ENCODE peak calls at places on chromosomes 5 and 9, in eight cellular contexts. E, F, P, N, G, C, I and M are unnamed samples.

GRCh38 chr5:127746756-127747155 is 43.6 kb downstream of the CCDC192 start:
- DNase-seq in E (no peak), F (no peak), P (no peak), N (no peak), G (no peak), C (peak), I (peak), M (peak)

GRCh38 chr5:8840237-8840636 is 705.6 kb downstream of the SEMA5A start:
- DNase-seq in E (no peak), F (peak), P (no peak), N (peak), G (no peak), C (no peak), I (no peak), M (no peak)

GRCh38 chr9:83655433-83655832 is 32.5 kb downstream of the IDNK start:
- DNase-seq in E (no peak), F (no peak), P (no peak), N (no peak), G (no peak), C (no peak), I (no peak), M (no peak)

GRCh38 chr5:159156839-159157238 is 52.5 kb downstream of the RNF145 start:
- DNase-seq in E (no peak), F (no peak), P (no peak), N (peak), G (no peak), C (peak), I (peak), M (peak)

GRCh38 chr9:68844623-68845612 is 139.9 kb downstream of the PIP5K1B start:
- DNase-seq in E (no peak), F (no peak), P (no peak), N (peak), G (no peak), C (peak), I (peak), M (peak)

GRCh38 chr9:37364751-37365360 is 57.6 kb upstream of the GRHPR start:
- DNase-seq in E (no peak), F (no peak), P (no peak), N (peak), G (no peak), C (no peak), I (no peak), M (no peak)

GRCh38 chr5:143641549-143641955 is 170.4 kb upstream of the HMHB1 start:
- DNase-seq in E (no peak), F (no peak), P (no peak), N (no peak), G (peak), C (peak), I (peak), M (peak)

GRCh38 chr5:172487671-172488070 is 33.3 kb upstream of the SH3PXD2B start:
- DNase-seq in E (no peak), F (no peak), P (no peak), N (no peak), G (no peak), C (no peak), I (no peak), M (no peak)

GRCh38 chr9:99172129-99173091 is 49.3 kb downstream of the ALG2 start:
- DNase-seq in E (no peak), F (no peak), P (no peak), N (peak), G (no peak), C (no peak), I (no peak), M (no peak)

GRCh38 chr9:85554349-85554748 is 187.4 kb downstream of the AGTPBP1 start:
- DNase-seq in E (no peak), F (no peak), P (no peak), N (no peak), G (no peak), C (no peak), I (no peak), M (no peak)

GRCh38 chr5:108345541-108346171 is 36.2 kb downstream of the FBXL17 start:
- DNase-seq in E (peak), F (no peak), P (no peak), N (no peak), G (no peak), C (peak), I (peak), M (peak)

GRCh38 chr9:81266674-81267073 is 422.7 kb downstream of the TLE1 start:
- DNase-seq in E (no peak), F (no peak), P (no peak), N (no peak), G (no peak), C (peak), I (peak), M (peak)

GRCh38 chr9:76257224-76257794 is 136.9 kb downstream of the RFK start:
- DNase-seq in E (no peak), F (peak), P (no peak), N (no peak), G (no peak), C (no peak), I (no peak), M (no peak)
- H3K4me3 ChIP-seq in E (no peak), F (no peak), P (no peak), N (no peak), G (no peak), C (no peak), I (no peak), M (no peak)

DNA sequence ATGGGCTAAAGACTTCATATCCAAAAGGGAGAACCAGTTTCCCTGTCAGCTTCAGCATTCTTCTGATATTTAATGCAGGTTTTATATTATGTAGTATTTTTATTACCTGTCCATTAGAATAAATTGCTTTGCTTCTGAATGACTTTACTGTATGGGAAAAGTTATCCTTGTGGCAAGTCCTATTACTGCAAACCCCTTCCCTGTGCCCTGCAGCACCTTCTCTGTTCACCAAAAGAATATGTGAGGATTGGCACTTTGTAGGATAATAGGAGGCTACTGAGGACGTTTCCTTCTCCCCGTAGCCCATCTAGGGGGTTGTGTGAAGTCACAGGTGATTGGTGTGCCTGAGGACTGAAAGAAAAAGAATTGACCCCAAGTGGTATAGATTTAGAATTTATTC is 296.1 kb downstream of the KDM4C start:
- DNase-seq in E (no peak), F (no peak), P (no peak), N (no peak), G (no peak), C (no peak), I (no peak), M (no peak)
- TF ChIP-seq CTCF in E (no peak), F (no peak), P (no peak), N (peak), G (no peak), C (no peak), I (no peak), M (no peak)

GRCh38 chr9:128636024-128636390 is 20.6 kb downstream of the DYNC2I2 start:
- DNase-seq in E (no peak), F (peak), P (peak), N (peak), G (no peak), C (peak), I (no peak), M (no peak)
- H3K4me3 ChIP-seq in E (no peak), F (no peak), P (peak), N (no peak), G (no peak), C (no peak), I (no peak), M (no peak)

DNA sequence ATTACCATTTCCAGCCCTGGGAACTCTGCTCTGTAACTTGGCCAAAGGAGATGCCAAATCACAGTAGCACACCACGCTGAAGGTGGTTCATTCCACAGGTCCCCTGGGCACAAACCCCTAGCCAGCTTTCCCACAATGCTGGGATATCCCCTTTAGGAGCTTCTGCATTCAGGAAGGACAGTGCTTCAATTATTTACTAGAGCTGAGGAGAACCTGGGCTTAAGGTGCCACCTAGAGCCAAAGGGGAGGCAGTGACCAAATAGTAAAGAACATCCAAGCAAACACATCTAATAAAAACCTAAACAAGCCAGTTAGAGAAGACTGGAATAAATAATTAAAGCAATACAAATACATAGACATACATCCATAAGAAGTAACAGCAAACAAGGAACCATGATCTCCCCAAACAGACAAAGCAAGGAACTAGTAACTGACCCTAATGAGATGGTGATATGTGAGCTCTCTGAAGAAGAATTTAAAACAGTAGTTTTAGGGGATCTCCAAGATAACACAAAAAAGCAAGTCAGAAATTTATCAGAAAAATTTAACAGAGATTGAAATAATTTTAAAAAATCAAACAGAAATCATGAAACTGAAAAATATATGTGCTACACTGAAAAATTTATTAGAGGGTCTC is 14.6 kb downstream of the KIF4B start:
- DNase-seq in E (no peak), F (no peak), P (no peak), N (peak), G (no peak), C (no peak), I (no peak), M (peak)
- TF ChIP-seq CTCF in E (no peak), F (no peak), P (peak), N (peak), G (no peak), C (peak), I (no peak), M (peak)

GRCh38 chr5:135534609-135535419 is 950 bp downstream of the NEUROG1 start:
- DNase-seq in E (no peak), F (peak), P (no peak), N (peak), G (no peak), C (peak), I (no peak), M (no peak)

GRCh38 chr5:135537271-135537670 is 1.5 kb upstream of the NEUROG1 start:
- DNase-seq in E (no peak), F (no peak), P (no peak), N (peak), G (no peak), C (no peak), I (no peak), M (no peak)

GRCh38 chr5:135533794-135534193 is 2.0 kb downstream of the NEUROG1 start:
- DNase-seq in E (no peak), F (no peak), P (no peak), N (no peak), G (no peak), C (no peak), I (no peak), M (no peak)

GRCh38 chr5:135535820-135536801 is at the start of gene NEUROG1:
- DNase-seq in E (no peak), F (peak), P (no peak), N (peak), G (no peak), C (no peak), I (no peak), M (no peak)

DNA sequence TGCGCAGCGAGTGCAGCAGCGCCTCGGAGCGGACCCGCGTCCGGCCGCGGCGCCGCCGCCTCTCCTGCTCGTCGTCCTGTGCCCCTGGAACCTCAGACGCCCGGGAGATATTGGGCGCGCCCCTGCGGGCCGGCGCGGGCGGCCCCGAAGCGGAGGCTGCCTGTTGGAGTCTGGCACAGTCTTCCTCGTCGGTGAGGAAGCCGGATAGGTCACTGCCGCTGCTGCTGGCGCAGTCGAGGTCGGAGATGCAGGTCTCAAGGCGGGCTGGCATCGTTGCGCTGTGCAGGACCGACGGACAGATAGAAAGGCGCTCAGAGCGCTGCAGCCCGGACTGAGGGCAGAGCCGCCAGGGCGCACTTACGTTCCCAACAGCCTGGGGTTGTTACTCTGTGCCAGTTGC is 344 bp downstream of the NEUROG1 start:
- DNase-seq in E (no peak), F (peak), P (no peak), N (no peak), G (no peak), C (peak), I (no peak), M (peak)
- H3K4me3 ChIP-seq in E (no peak), F (no peak), P (no peak), N (peak), G (no peak), C (no peak), I (no peak), M (no peak)

GRCh38 chr5:71734141-71734540 is 15.1 kb downstream of the CARTPT start:
- DNase-seq in E (no peak), F (no peak), P (no peak), N (no peak), G (no peak), C (no peak), I (peak), M (peak)
- TF ChIP-seq CTCF in E (no peak), F (no peak), P (no peak), N (no peak), G (no peak), C (no peak), I (no peak), M (no peak)

GRCh38 chr9:130262771-130263170 is 2.8 kb upstream of the HMCN2 start:
- DNase-seq in E (no peak), F (no peak), P (no peak), N (peak), G (no peak), C (no peak), I (no peak), M (no peak)

GRCh38 chr9:130266236-130267098 is 907 bp downstream of the HMCN2 start:
- DNase-seq in E (no peak), F (no peak), P (peak), N (peak), G (no peak), C (no peak), I (no peak), M (no peak)

GRCh38 chr9:130263601-130264413 is 1.8 kb upstream of the HMCN2 start:
- DNase-seq in E (no peak), F (no peak), P (peak), N (peak), G (no peak), C (peak), I (no peak), M (no peak)

GRCh38 chr9:130265431-130266235 is at the start of gene HMCN2:
- DNase-seq in E (no peak), F (peak), P (peak), N (peak), G (no peak), C (peak), I (no peak), M (peak)

DNA sequence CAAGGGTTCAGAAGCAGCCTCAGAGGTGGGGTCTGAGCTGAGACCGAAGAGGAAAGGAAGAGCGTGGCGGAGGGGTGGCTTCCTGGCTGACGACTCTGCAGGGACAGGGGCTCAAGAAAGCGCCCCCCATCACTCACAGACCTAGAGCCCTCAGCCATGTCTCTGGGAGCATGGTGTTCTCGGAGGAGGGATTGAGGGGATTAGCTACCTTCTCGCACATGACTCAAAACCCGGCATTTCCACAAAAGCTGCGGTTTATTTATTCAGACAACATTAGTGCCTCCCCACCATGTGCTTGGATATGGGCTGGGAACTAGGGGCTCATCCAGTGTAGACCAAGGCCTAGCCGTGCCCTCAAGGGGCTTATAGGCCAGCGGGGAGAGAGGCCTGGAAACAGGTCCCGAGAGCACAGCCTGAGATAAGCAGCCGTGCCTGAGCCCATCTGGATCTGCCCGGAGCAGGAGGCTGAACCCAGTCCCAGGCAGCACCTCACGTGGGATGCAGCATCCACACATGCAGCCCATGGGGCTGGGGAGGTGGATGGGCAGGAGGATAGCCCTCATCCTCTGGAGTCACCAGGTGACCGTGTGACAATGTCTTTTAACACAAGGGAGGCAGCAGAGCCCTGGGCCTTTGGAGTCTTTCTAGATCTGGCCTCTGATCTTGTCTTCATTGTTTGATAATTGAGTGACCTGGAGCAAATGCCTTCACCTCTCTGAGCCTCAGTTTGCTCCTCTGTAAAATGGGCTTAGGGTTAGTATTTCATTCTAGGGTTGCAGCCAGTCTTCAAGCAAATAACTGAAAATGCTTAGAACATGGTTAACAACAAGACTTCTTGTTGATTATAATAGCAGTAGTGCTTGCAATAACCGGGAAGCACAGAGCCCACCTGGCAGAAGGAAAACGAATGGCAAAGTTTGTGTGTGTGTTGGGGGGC is 878 bp upstream of the HMCN2 start:
- DNase-seq in E (no peak), F (no peak), P (no peak), N (peak), G (no peak), C (no peak), I (no peak), M (no peak)
- H3K4me3 ChIP-seq in E (no peak), F (no peak), P (no peak), N (no peak), G (no peak), C (no peak), I (no peak), M (no peak)

GRCh38 chr5:15191012-15191411 is 309.0 kb upstream of the FBXL7 start:
- DNase-seq in E (no peak), F (no peak), P (no peak), N (no peak), G (no peak), C (peak), I (peak), M (peak)
- TF ChIP-seq CTCF in E (no peak), F (no peak), P (no peak), N (no peak), G (no peak), C (peak), I (no peak), M (peak)

GRCh38 chr5:37815913-37816312 is 23.9 kb downstream of the GDNF start:
- DNase-seq in E (no peak), F (no peak), P (no peak), N (no peak), G (no peak), C (no peak), I (no peak), M (no peak)

GRCh38 chr5:37816883-37817282 is 23.0 kb downstream of the GDNF start:
- DNase-seq in E (no peak), F (no peak), P (no peak), N (no peak), G (no peak), C (peak), I (no peak), M (no peak)

GRCh38 chr5:37812365-37812764 is 27.5 kb downstream of the GDNF start:
- DNase-seq in E (no peak), F (no peak), P (no peak), N (no peak), G (no peak), C (peak), I (no peak), M (peak)

GRCh38 chr5:37816331-37816730 is 23.5 kb downstream of the GDNF start:
- DNase-seq in E (no peak), F (no peak), P (no peak), N (no peak), G (no peak), C (no peak), I (no peak), M (no peak)

DNA sequence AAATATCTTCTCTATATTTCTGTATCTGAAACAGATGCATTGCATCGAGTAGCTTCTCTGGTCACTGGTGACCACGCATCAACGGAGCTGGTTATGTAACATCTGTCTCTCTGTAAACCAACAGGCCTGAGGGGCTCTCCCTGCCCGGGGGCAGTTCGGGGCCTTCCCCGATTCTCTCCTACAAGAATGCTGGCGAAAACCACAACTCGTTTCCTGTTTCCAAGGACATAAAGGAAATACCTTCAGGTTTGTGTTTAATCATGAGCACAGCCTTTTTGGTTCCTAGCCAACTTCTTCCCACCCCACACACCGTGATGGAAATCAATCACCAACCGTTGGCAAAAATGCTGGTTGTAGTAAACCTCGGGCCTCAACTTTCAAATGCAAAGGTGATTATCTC is 25.1 kb downstream of the GDNF start:
- DNase-seq in E (no peak), F (no peak), P (no peak), N (no peak), G (no peak), C (no peak), I (no peak), M (peak)
- H3K4me3 ChIP-seq in E (no peak), F (no peak), P (no peak), N (no peak), G (no peak), C (no peak), I (no peak), M (no peak)

DNA sequence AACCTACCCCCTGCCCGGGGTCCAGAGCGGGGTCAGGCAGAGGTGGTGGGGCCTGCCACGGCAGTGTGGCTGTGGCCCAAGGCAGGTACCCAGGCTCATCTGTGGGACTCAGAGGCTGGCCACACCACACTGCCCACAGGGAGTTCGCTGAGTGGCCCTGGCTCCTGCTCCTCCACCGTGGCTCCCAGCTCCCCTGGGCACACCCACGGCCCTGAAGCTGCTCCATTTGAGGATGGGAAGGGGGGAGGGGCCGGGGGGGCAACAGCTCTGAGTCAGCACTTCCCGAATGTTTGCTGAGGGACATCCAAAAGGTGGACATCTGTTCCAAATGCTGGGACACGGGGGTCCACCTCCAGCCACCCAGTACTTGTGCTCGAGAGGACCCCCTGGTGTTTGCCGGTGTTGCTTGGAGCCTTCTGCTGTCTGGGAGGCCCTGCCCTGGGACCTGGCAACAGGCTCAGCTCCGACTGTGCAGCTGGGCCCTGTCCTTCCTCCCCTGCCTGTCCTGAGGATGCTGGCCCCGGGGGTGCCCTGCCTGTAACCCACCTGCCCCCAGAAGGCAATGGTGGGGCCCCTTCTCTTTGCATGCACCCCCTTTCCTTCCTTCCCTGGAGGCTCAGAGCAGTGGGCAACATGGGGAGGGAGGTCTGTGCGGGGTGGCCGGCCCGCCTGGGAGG is 2.5 kb upstream of the NRARP start:
- DNase-seq in E (no peak), F (peak), P (no peak), N (peak), G (no peak), C (no peak), I (no peak), M (no peak)
- TF ChIP-seq CTCF in E (peak), F (no peak), P (no peak), N (no peak), G (no peak), C (peak), I (peak), M (peak)